ENCODE peak calls at places on chromosomes 4 and X, in five cellular contexts. X is astrocyte, C is stomach, Z is NCI-H446, K is left lung. I is an unnamed sample.

GRCh38 chrX:108573136-108573535 is 133.5 kb downstream of the COL4A5 start:
- DNase-seq in X (no peak), C (no peak), Z (no peak), K (no peak), I (no peak)

GRCh38 chr4:1834047-1834769 is 21.7 kb downstream of the LETM1 start:
- DNase-seq in X (no peak), C (no peak), Z (no peak), K (no peak), I (no peak)

GRCh38 chr4:119490335-119490734 is 138.3 kb downstream of the PDE5A start:
- DNase-seq in X (no peak), C (no peak), Z (no peak), K (no peak), I (no peak)

GRCh38 chr4:185728886-185729285 is 83.1 kb downstream of the SORBS2 start:
- DNase-seq in X (no peak), C (no peak), Z (no peak), K (no peak), I (no peak)

GRCh38 chr4:177484613-177485021 is 42.4 kb upstream of the AGA start:
- DNase-seq in X (peak), C (no peak), Z (no peak), K (no peak), I (no peak)

GRCh38 chr4:166538491-166539005 is 665.5 kb downstream of the TLL1 start:
- DNase-seq in X (peak), C (no peak), Z (no peak), K (no peak), I (no peak)

GRCh38 chrX:19539665-19540064 is 24.4 kb upstream of the MAP3K15 start:
- DNase-seq in X (no peak), C (no peak), Z (no peak), K (no peak), I (no peak)

GRCh38 chrX:124634363-124634762 is 288.0 kb downstream of the SH2D1A start:
- DNase-seq in X (no peak), C (no peak), Z (no peak), K (no peak), I (no peak)

GRCh38 chr4:52912608-52913007 is 50.5 kb downstream of the RASL11B start:
- DNase-seq in X (peak), C (no peak), Z (no peak), K (no peak), I (no peak)

GRCh38 chr4:8840006-8840793 is 31.4 kb downstream of the HMX1 start:
- DNase-seq in X (no peak), C (no peak), Z (no peak), K (peak), I (no peak)

GRCh38 chr4:81684357-81684756 is 212.7 kb upstream of the RASGEF1B start:
- DNase-seq in X (no peak), C (no peak), Z (peak), K (no peak), I (peak)

GRCh38 chr4:148445071-148445902 is 3.1 kb upstream of the NR3C2 start:
- DNase-seq in X (no peak), C (peak), Z (no peak), K (peak), I (peak)

GRCh38 chrX:69185886-69186285 is 20.6 kb upstream of the PJA1 start:
- DNase-seq in X (no peak), C (no peak), Z (no peak), K (no peak), I (no peak)

GRCh38 chr4:157600583-157600982 is 380.1 kb downstream of the GRIA2 start:
- DNase-seq in X (no peak), C (no peak), Z (no peak), K (no peak), I (no peak)

GRCh38 chr4:10031663-10032590 is 10.6 kb upstream of the SLC2A9 start:
- DNase-seq in X (no peak), C (no peak), Z (no peak), K (no peak), I (no peak)

GRCh38 chr4:82842593-82842992 is 44.0 kb upstream of the SCD5 start:
- DNase-seq in X (no peak), C (no peak), Z (no peak), K (no peak), I (no peak)

GRCh38 chr4:82666970-82667665 is 105.3 kb upstream of the TMEM150C start:
- DNase-seq in X (peak), C (no peak), Z (no peak), K (no peak), I (no peak)

GRCh38 chr4:156654410-156654809 is 317.2 kb downstream of the PDGFC start:
- DNase-seq in X (peak), C (no peak), Z (no peak), K (no peak), I (no peak)